ENCODE peak calls at places on chromosomes 3 and 15, in nine cellular contexts. X, G, K, S, U, R, B, W and J are unnamed samples.

GRCh38 chr3:9384141-9384828 is 13.1 kb upstream of the SETD5 start:
- DNase-seq in X (no peak), G (no peak), K (no peak), S (no peak), U (no peak), R (no peak), B (no peak), W (peak), J (no peak)

GRCh38 chr15:77023576-77024272 is 28.8 kb downstream of the PSTPIP1 start:
- DNase-seq in X (no peak), G (no peak), K (peak), S (no peak), U (no peak), R (no peak), B (no peak), W (no peak), J (peak)

GRCh38 chr3:134796313-134797079 is 1.4 kb downstream of the EPHB1 start:
- DNase-seq in X (no peak), G (peak), K (no peak), S (no peak), U (no peak), R (peak), B (peak), W (peak), J (no peak)

GRCh38 chr15:48250640-48251076 is 44.6 kb downstream of the SLC12A1 start:
- DNase-seq in X (peak), G (peak), K (no peak), S (peak), U (peak), R (peak), B (peak), W (peak), J (no peak)

GRCh38 chr3:58534592-58535494 is 2.1 kb downstream of the ACOX2 start:
- DNase-seq in X (no peak), G (no peak), K (no peak), S (no peak), U (no peak), R (no peak), B (no peak), W (no peak), J (no peak)

GRCh38 chr3:151925876-151926275 is 52.4 kb downstream of the SUCNR1 start:
- DNase-seq in X (no peak), G (no peak), K (no peak), S (no peak), U (no peak), R (peak), B (no peak), W (peak), J (no peak)

GRCh38 chr15:85289677-85290365 is 90.6 kb upstream of the AKAP13 start:
- DNase-seq in X (peak), G (peak), K (no peak), S (peak), U (peak), R (peak), B (peak), W (peak), J (peak)

GRCh38 chr15:80580107-80580506 is 115.0 kb upstream of the ABHD17C start:
- DNase-seq in X (no peak), G (peak), K (no peak), S (no peak), U (no peak), R (no peak), B (no peak), W (peak), J (no peak)

GRCh38 chr3:153051427-153052095 is 110.5 kb upstream of the RAP2B start:
- DNase-seq in X (no peak), G (no peak), K (no peak), S (peak), U (peak), R (peak), B (no peak), W (peak), J (no peak)

GRCh38 chr15:64163662-64164362 is 990 bp upstream of the PPIB start:
- DNase-seq in X (no peak), G (peak), K (no peak), S (no peak), U (no peak), R (no peak), B (no peak), W (no peak), J (peak)

GRCh38 chr15:97652041-97652440 is 308.5 kb upstream of the ARRDC4 start:
- DNase-seq in X (no peak), G (no peak), K (no peak), S (peak), U (no peak), R (no peak), B (no peak), W (no peak), J (no peak)

GRCh38 chr15:34682673-34683072 is 72.1 kb downstream of the GJD2 start:
- DNase-seq in X (no peak), G (no peak), K (no peak), S (peak), U (no peak), R (no peak), B (no peak), W (peak), J (no peak)

GRCh38 chr3:18194431-18194830 is 230.7 kb downstream of the SATB1 start:
- DNase-seq in X (no peak), G (no peak), K (no peak), S (no peak), U (no peak), R (no peak), B (no peak), W (no peak), J (no peak)

GRCh38 chr3:45486926-45487325 is 98.5 kb downstream of the LARS2 start:
- DNase-seq in X (no peak), G (no peak), K (no peak), S (no peak), U (no peak), R (no peak), B (no peak), W (no peak), J (no peak)

GRCh38 chr15:34760909-34761308 is 6.1 kb upstream of the GJD2 start:
- DNase-seq in X (no peak), G (no peak), K (no peak), S (no peak), U (no peak), R (no peak), B (peak), W (no peak), J (no peak)

GRCh38 chr15:62058327-62059028 is 1.8 kb downstream of the VPS13C start:
- DNase-seq in X (no peak), G (no peak), K (no peak), S (no peak), U (no peak), R (no peak), B (no peak), W (no peak), J (no peak)

GRCh38 chr3:149224736-149225594 is 3.3 kb upstream of the CP start:
- DNase-seq in X (no peak), G (no peak), K (no peak), S (peak), U (no peak), R (peak), B (no peak), W (peak), J (no peak)

GRCh38 chr3:148958681-148959080 is 32.7 kb upstream of the GYG1 start:
- DNase-seq in X (no peak), G (no peak), K (no peak), S (no peak), U (no peak), R (no peak), B (no peak), W (no peak), J (no peak)

GRCh38 chr15:74855857-74856256 is 12.9 kb upstream of the ULK3 start:
- DNase-seq in X (no peak), G (no peak), K (no peak), S (no peak), U (no peak), R (no peak), B (no peak), W (no peak), J (no peak)

GRCh38 chr15:83943849-83944404 is 290.0 kb downstream of the ADAMTSL3 start:
- DNase-seq in X (no peak), G (no peak), K (no peak), S (no peak), U (no peak), R (no peak), B (no peak), W (no peak), J (no peak)

GRCh38 chr3:195065864-195066185 is 205.1 kb downstream of the XXYLT1 start:
- DNase-seq in X (no peak), G (no peak), K (no peak), S (no peak), U (no peak), R (no peak), B (no peak), W (no peak), J (no peak)

GRCh38 chr15:38671675-38672141 is 107.1 kb upstream of the RASGRP1 start:
- DNase-seq in X (no peak), G (no peak), K (peak), S (no peak), U (no peak), R (no peak), B (no peak), W (no peak), J (no peak)

GRCh38 chr3:119630562-119631329 is 29.6 kb downstream of the POPDC2 start:
- DNase-seq in X (no peak), G (no peak), K (no peak), S (no peak), U (no peak), R (peak), B (no peak), W (peak), J (no peak)

GRCh38 chr15:65377976-65378366 is at the start of gene IGDCC3:
- DNase-seq in X (no peak), G (peak), K (no peak), S (peak), U (no peak), R (peak), B (peak), W (no peak), J (no peak)